ENCODE peak calls at places on chromosome 6, in five cellular contexts. Q is right cardiac atrium, W is breast epithelium, E is AG04449, M is GM23248. R is an unnamed sample.

GRCh38 chr6:105280033-105280432 is 100.2 kb upstream of the POPDC3 start:
- DNase-seq in Q (no peak), W (no peak), E (no peak), M (no peak), R (no peak)

GRCh38 chr6:28710466-28711191 is 184.9 kb downstream of the GPX5 start:
- DNase-seq in Q (no peak), W (no peak), E (no peak), M (no peak), R (no peak)

GRCh38 chr6:41191569-41191968 is 9.4 kb downstream of the TREML2 start:
- DNase-seq in Q (peak; percentile 71), W (no peak), E (no peak), M (peak; percentile 36), R (no peak)

GRCh38 chr6:17212541-17213371 is 68.4 kb upstream of the RBM24 start:
- DNase-seq in Q (peak; percentile 83), W (no peak), E (no peak), M (peak; percentile 11), R (no peak)

GRCh38 chr6:10138917-10139316 is 276.0 kb downstream of the TFAP2A start:
- DNase-seq in Q (no peak), W (no peak), E (no peak), M (peak; percentile 29), R (no peak)

GRCh38 chr6:111461860-111462259 is 21.2 kb downstream of the REV3L start:
- DNase-seq in Q (no peak), W (no peak), E (no peak), M (peak; percentile 16), R (no peak)

GRCh38 chr6:99064769-99065168 is 117.0 kb upstream of the FBXL4 start:
- DNase-seq in Q (no peak), W (no peak), E (no peak), M (no peak), R (no peak)

GRCh38 chr6:32415521-32416019 is 8.6 kb upstream of the BTNL2 start:
- DNase-seq in Q (peak; percentile 80), W (peak; percentile 72), E (peak; percentile 7), M (peak; percentile 81), R (peak; percentile 13)

GRCh38 chr6:109770779-109771178 is 79.7 kb downstream of the FIG4 start:
- DNase-seq in Q (no peak), W (no peak), E (no peak), M (no peak), R (no peak)

GRCh38 chr6:4402477-4402976 is 267.2 kb upstream of the ECI2 start:
- DNase-seq in Q (no peak), W (no peak), E (peak; percentile 40), M (peak; percentile 93), R (peak; percentile 64)

GRCh38 chr6:105174512-105174911 is 5.3 kb downstream of the POPDC3 start:
- DNase-seq in Q (no peak), W (no peak), E (peak; percentile 45), M (peak; percentile 79), R (peak; percentile 53)

GRCh38 chr6:34610819-34611477 is 54.8 kb upstream of the SPDEF start:
- DNase-seq in Q (no peak), W (no peak), E (peak; percentile 63), M (peak; percentile 90), R (peak; percentile 45)

GRCh38 chr6:50030777-50031562 is 9.2 kb upstream of the DEFB110 start:
- DNase-seq in Q (no peak), W (no peak), E (no peak), M (peak; percentile 1), R (no peak)

GRCh38 chr6:38180586-38180985 is 361.1 kb downstream of the ZFAND3 start:
- DNase-seq in Q (no peak), W (peak; percentile 20), E (no peak), M (no peak), R (no peak)

GRCh38 chr6:34414999-34415858 is 10.6 kb downstream of the RPS10 start:
- DNase-seq in Q (no peak), W (no peak), E (no peak), M (peak; percentile 79), R (peak; percentile 23)

GRCh38 chr6:156804402-156804801 is 27.2 kb downstream of the ARID1B start:
- DNase-seq in Q (no peak), W (no peak), E (no peak), M (no peak), R (no peak)

GRCh38 chr6:20483902-20484497 is 50.3 kb upstream of the CDKAL1 start:
- DNase-seq in Q (no peak), W (no peak), E (no peak), M (peak; percentile 9), R (peak; percentile 3)

GRCh38 chr6:14819001-14819400 is 426.9 kb upstream of the JARID2 start:
- DNase-seq in Q (no peak), W (no peak), E (no peak), M (peak; percentile 23), R (no peak)

GRCh38 chr6:130162421-130162820 is 60.3 kb downstream of the SAMD3 start:
- DNase-seq in Q (no peak), W (no peak), E (no peak), M (no peak), R (no peak)

GRCh38 chr6:111918825-111919224 is 45.6 kb upstream of the FYN start:
- DNase-seq in Q (no peak), W (no peak), E (no peak), M (peak; percentile 96), R (peak; percentile 62)

GRCh38 chr6:16840725-16841124 is 79.5 kb upstream of the ATXN1 start:
- DNase-seq in Q (no peak), W (no peak), E (no peak), M (no peak), R (no peak)

GRCh38 chr6:71478834-71479541 is 190.4 kb downstream of the OGFRL1 start:
- DNase-seq in Q (no peak), W (no peak), E (peak; percentile 84), M (peak; percentile 88), R (peak; percentile 86)
- H3K4me3 ChIP-seq in Q (no peak overlapping the region), W (no peak overlapping the region), E (no peak overlapping the region), M (peak overlapping the region; percentile 49), R (no peak overlapping the region)

DNA sequence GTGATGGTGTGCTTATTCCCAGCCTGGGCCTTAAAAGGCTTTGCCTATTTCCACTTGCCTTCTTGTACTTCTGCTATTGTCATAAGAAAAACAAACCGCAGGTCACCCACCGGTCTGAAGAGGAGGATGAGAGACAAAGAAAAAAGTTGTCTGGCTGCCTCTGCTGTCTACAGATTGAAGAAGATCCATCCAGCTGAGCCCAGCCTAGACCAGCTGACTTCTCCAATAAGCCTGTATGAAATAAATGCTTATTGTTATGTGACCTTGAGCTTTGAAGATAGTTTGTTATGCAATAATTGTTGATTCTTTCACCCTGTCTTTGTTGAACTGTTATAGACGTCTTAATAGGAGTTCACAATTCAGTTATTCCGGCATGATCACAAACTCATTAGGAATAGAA is 223.8 kb upstream of the PRSS16 start:
- DNase-seq in Q (no peak), W (no peak), E (no peak), M (no peak), R (no peak)
- H3K4me3 ChIP-seq in Q (no peak overlapping the region), W (no peak overlapping the region), E (no peak overlapping the region), M (no peak overlapping the region), R (no peak overlapping the region)

GRCh38 chr6:22147983-22148797 is 148.6 kb downstream of the PRL start:
- DNase-seq in Q (peak; percentile 55), W (peak; percentile 51), E (peak; percentile 29), M (peak; percentile 74), R (peak; percentile 53)
- H3K4me3 ChIP-seq in Q (no peak overlapping the region), W (peak overlapping the region; percentile 48), E (peak overlapping the region; percentile 31), M (peak overlapping the region; percentile 69), R (peak overlapping the region; percentile 8)

GRCh38 chr6:52307900-52308372 is 23.4 kb upstream of the MCM3 start:
- DNase-seq in Q (no peak), W (no peak), E (no peak), M (no peak), R (no peak)
- H3K4me3 ChIP-seq in Q (no peak overlapping the region), W (no peak overlapping the region), E (no peak overlapping the region), M (no peak overlapping the region), R (no peak overlapping the region)

DNA sequence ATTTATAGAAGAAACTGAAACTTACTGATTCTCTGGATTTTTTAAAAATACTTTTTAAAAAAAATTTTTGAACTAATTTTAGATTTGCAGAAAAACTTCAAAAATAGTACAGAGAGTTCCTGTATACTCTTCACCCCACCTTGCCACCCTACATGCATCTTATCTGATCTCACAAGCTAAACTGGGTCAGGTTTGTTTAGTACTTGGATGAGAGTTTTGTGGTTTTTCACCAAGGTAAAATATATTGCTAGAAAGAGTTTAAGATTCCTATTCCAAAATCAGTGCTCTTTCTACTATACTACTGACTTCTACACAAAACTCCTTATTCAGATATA is 350.8 kb upstream of the RUNX2 start:
- DNase-seq in Q (no peak), W (no peak), E (no peak), M (no peak), R (no peak)
- H3K4me3 ChIP-seq in Q (no peak overlapping the region), W (no peak overlapping the region), E (no peak overlapping the region), M (no peak overlapping the region), R (no peak overlapping the region)

GRCh38 chr6:6725120-6725833 is 136.8 kb downstream of the LY86 start:
- DNase-seq in Q (peak; percentile 65), W (no peak), E (no peak), M (no peak), R (no peak)

GRCh38 chr6:6724319-6725119 is 136.0 kb downstream of the LY86 start:
- DNase-seq in Q (peak; percentile 84), W (no peak), E (peak; percentile 26), M (peak; percentile 90), R (no peak)

GRCh38 chr6:6723316-6723715 is 134.8 kb downstream of the LY86 start:
- DNase-seq in Q (no peak), W (no peak), E (no peak), M (no peak), R (no peak)

GRCh38 chr6:6723792-6724318 is 135.3 kb downstream of the LY86 start:
- DNase-seq in Q (no peak), W (no peak), E (no peak), M (no peak), R (no peak)

DNA sequence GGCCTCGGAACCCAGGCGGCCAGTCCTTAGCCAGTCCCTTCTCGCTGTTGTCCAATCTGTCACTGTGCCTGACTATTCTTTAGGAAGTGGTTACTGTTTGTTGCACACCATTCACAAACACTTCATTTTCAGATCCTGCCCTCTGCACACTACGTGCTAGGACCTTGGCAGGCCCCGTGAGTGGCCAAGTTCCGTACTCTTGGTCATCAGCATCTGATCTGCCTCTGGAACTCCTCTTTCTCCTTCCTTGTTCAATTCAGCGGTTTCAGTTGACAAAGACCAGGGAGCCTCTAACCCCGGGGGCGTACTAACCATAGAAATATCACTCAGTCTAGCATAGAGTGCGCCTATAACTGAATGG is 137.3 kb downstream of the LY86 start:
- DNase-seq in Q (peak; percentile 55), W (no peak), E (no peak), M (no peak), R (no peak)
- H3K4me3 ChIP-seq in Q (no peak overlapping the region), W (no peak overlapping the region), E (no peak overlapping the region), M (no peak overlapping the region), R (no peak overlapping the region)

GRCh38 chr6:79538481-79538971 is 1.3 kb upstream of the LCA5 start:
- DNase-seq in Q (no peak), W (no peak), E (no peak), M (peak; percentile 60), R (no peak)
- H3K4me3 ChIP-seq in Q (peak overlapping the region; percentile 93), W (peak overlapping the region; percentile 76), E (peak overlapping the region; percentile 96), M (peak overlapping the region; percentile 96), R (peak overlapping the region; percentile 81)

GRCh38 chr6:3022765-3023662 is 23.3 kb downstream of the NQO2 start:
- DNase-seq in Q (peak; percentile 69), W (no peak), E (no peak), M (peak; percentile 52), R (no peak)
- H3K4me3 ChIP-seq in Q (peak overlapping the region; percentile 43), W (peak overlapping the region; percentile 64), E (no peak overlapping the region), M (peak overlapping the region; percentile 85), R (no peak overlapping the region)